ENCODE peak calls at places on chromosome 15, in eight cellular contexts. One of them, this sample, is unnamed.

GRCh38 chr15:34001536-34001935 is 33.2 kb downstream of the CHRM5 start:
- DNase-seq in ovary: no peak
- DNase-seq in left ventricle myocardium inferior: no peak
- DNase-seq in suprapubic skin: no peak
- DNase-seq in psoas muscle: no peak
- DNase-seq in tibial nerve: no peak
- DNase-seq in astrocyte: no peak
- DNase-seq in upper lobe of left lung: no peak
- DNase-seq in this sample: no peak

GRCh38 chr15:76932090-76932966 is 779 bp downstream of the RCN2 start:
- DNase-seq in ovary: no peak
- DNase-seq in left ventricle myocardium inferior: no peak
- DNase-seq in suprapubic skin: no peak
- DNase-seq in psoas muscle: no peak
- DNase-seq in tibial nerve: no peak
- DNase-seq in astrocyte: no peak
- DNase-seq in upper lobe of left lung: no peak
- DNase-seq in this sample: no peak

GRCh38 chr15:80870893-80871292 is 91.7 kb downstream of the CEMIP start:
- DNase-seq in ovary: no peak
- DNase-seq in left ventricle myocardium inferior: no peak
- DNase-seq in suprapubic skin: no peak
- DNase-seq in psoas muscle: no peak
- DNase-seq in tibial nerve: no peak
- DNase-seq in astrocyte: no peak
- DNase-seq in upper lobe of left lung: no peak
- DNase-seq in this sample: no peak

GRCh38 chr15:81278306-81279029 is 45.5 kb downstream of the STARD5 start:
- DNase-seq in ovary: no peak
- DNase-seq in left ventricle myocardium inferior: no peak
- DNase-seq in suprapubic skin: no peak
- DNase-seq in psoas muscle: no peak
- DNase-seq in tibial nerve: no peak
- DNase-seq in astrocyte: no peak
- DNase-seq in upper lobe of left lung: no peak
- DNase-seq in this sample: no peak

GRCh38 chr15:71084264-71084663 is 31.0 kb upstream of the THSD4 start:
- DNase-seq in ovary: no peak
- DNase-seq in left ventricle myocardium inferior: no peak
- DNase-seq in suprapubic skin: no peak
- DNase-seq in psoas muscle: no peak
- DNase-seq in tibial nerve: no peak
- DNase-seq in astrocyte: no peak
- DNase-seq in upper lobe of left lung: no peak
- DNase-seq in this sample: no peak

GRCh38 chr15:70484993-70485392 is 278.4 kb downstream of the UACA start:
- DNase-seq in ovary: no peak
- DNase-seq in left ventricle myocardium inferior: no peak
- DNase-seq in suprapubic skin: no peak
- DNase-seq in psoas muscle: no peak
- DNase-seq in tibial nerve: no peak
- DNase-seq in astrocyte: no peak
- DNase-seq in upper lobe of left lung: no peak
- DNase-seq in this sample: no peak

GRCh38 chr15:88018865-88019626 is 237.5 kb downstream of the NTRK3 start:
- DNase-seq in ovary: no peak
- DNase-seq in left ventricle myocardium inferior: no peak
- DNase-seq in suprapubic skin: no peak
- DNase-seq in psoas muscle: no peak
- DNase-seq in tibial nerve: no peak
- DNase-seq in astrocyte: peak; percentile 87
- DNase-seq in upper lobe of left lung: no peak
- DNase-seq in this sample: no peak

GRCh38 chr15:65777053-65777452 is 15.0 kb downstream of the DENND4A start:
- DNase-seq in ovary: no peak
- DNase-seq in left ventricle myocardium inferior: no peak
- DNase-seq in suprapubic skin: no peak
- DNase-seq in psoas muscle: no peak
- DNase-seq in tibial nerve: no peak
- DNase-seq in astrocyte: no peak
- DNase-seq in upper lobe of left lung: no peak
- DNase-seq in this sample: no peak

GRCh38 chr15:50675524-50676144 is 11.0 kb downstream of the TRPM7 start:
- DNase-seq in ovary: no peak
- DNase-seq in left ventricle myocardium inferior: no peak
- DNase-seq in suprapubic skin: no peak
- DNase-seq in psoas muscle: no peak
- DNase-seq in tibial nerve: no peak
- DNase-seq in astrocyte: no peak
- DNase-seq in upper lobe of left lung: no peak
- DNase-seq in this sample: no peak

GRCh38 chr15:31305375-31305774 is 21.3 kb upstream of the KLF13 start:
- DNase-seq in ovary: no peak
- DNase-seq in left ventricle myocardium inferior: no peak
- DNase-seq in suprapubic skin: no peak
- DNase-seq in psoas muscle: no peak
- DNase-seq in tibial nerve: no peak
- DNase-seq in astrocyte: no peak
- DNase-seq in upper lobe of left lung: no peak
- DNase-seq in this sample: no peak

GRCh38 chr15:91982401-91982800 is 128.9 kb downstream of the SLCO3A1 start:
- DNase-seq in ovary: no peak
- DNase-seq in left ventricle myocardium inferior: no peak
- DNase-seq in suprapubic skin: no peak
- DNase-seq in psoas muscle: no peak
- DNase-seq in tibial nerve: no peak
- DNase-seq in astrocyte: no peak
- DNase-seq in upper lobe of left lung: no peak
- DNase-seq in this sample: no peak

GRCh38 chr15:77650285-77650684 is 17.6 kb upstream of the LINGO1 start:
- DNase-seq in ovary: no peak
- DNase-seq in left ventricle myocardium inferior: no peak
- DNase-seq in suprapubic skin: no peak
- DNase-seq in psoas muscle: no peak
- DNase-seq in tibial nerve: no peak
- DNase-seq in astrocyte: no peak
- DNase-seq in upper lobe of left lung: no peak
- DNase-seq in this sample: no peak

GRCh38 chr15:43541785-43542184 is 24.4 kb downstream of the MAP1A start:
- DNase-seq in ovary: no peak
- DNase-seq in left ventricle myocardium inferior: no peak
- DNase-seq in suprapubic skin: no peak
- DNase-seq in psoas muscle: no peak
- DNase-seq in tibial nerve: no peak
- DNase-seq in astrocyte: no peak
- DNase-seq in upper lobe of left lung: no peak
- DNase-seq in this sample: no peak

GRCh38 chr15:85047271-85047948 is 65.8 kb downstream of the PDE8A start:
- DNase-seq in ovary: peak; percentile 66
- DNase-seq in left ventricle myocardium inferior: no peak
- DNase-seq in suprapubic skin: no peak
- DNase-seq in psoas muscle: no peak
- DNase-seq in tibial nerve: no peak
- DNase-seq in astrocyte: peak; percentile 95
- DNase-seq in upper lobe of left lung: peak; percentile 53
- DNase-seq in this sample: no peak
- TF ChIP-seq CTCF in ovary: no peak
- TF ChIP-seq CTCF in left ventricle myocardium inferior: no peak
- TF ChIP-seq CTCF in suprapubic skin: no peak
- TF ChIP-seq CTCF in psoas muscle: no peak
- TF ChIP-seq CTCF in tibial nerve: no peak
- TF ChIP-seq CTCF in astrocyte: no peak
- TF ChIP-seq CTCF in upper lobe of left lung: no peak
- TF ChIP-seq CTCF in this sample: no peak

GRCh38 chr15:32849769-32850668 is 132.2 kb downstream of the GREM1 start:
- DNase-seq in ovary: no peak
- DNase-seq in left ventricle myocardium inferior: no peak
- DNase-seq in suprapubic skin: no peak
- DNase-seq in psoas muscle: no peak
- DNase-seq in tibial nerve: no peak
- DNase-seq in astrocyte: peak; percentile 99
- DNase-seq in upper lobe of left lung: no peak
- DNase-seq in this sample: no peak
- H3K4me3 ChIP-seq in ovary: no peak overlapping the region
- H3K4me3 ChIP-seq in left ventricle myocardium inferior: no peak overlapping the region
- H3K4me3 ChIP-seq in suprapubic skin: no peak overlapping the region
- H3K4me3 ChIP-seq in psoas muscle: no peak overlapping the region
- H3K4me3 ChIP-seq in tibial nerve: no peak overlapping the region
- H3K4me3 ChIP-seq in astrocyte: no peak overlapping the region
- H3K4me3 ChIP-seq in upper lobe of left lung: no peak overlapping the region
- H3K4me3 ChIP-seq in this sample: no peak overlapping the region

DNA sequence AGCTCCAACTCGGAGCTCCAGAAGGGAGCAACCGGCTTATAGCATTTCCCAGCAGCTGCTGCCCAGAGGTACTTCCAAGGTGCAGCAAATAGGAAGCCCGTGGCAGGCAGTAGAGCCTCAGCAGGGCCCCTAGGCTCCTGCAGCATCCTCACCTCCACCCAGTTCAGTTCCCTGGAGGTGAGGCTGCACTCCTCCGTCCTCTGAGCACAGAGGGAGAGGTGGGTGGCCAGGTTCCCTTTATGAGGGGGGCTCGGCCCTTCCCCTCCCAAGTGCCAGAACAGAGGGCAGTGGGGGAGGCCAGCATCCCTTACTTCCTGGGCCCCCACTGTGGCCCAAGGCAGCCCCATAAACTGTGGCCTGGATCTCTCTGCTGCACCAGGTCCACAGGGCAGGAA is 150.2 kb downstream of the ATP10A start:
- DNase-seq in ovary: no peak
- DNase-seq in left ventricle myocardium inferior: no peak
- DNase-seq in suprapubic skin: no peak
- DNase-seq in psoas muscle: no peak
- DNase-seq in tibial nerve: no peak
- DNase-seq in astrocyte: no peak
- DNase-seq in upper lobe of left lung: no peak
- DNase-seq in this sample: no peak
- H3K27ac ChIP-seq in ovary: no peak overlapping the region
- H3K27ac ChIP-seq in left ventricle myocardium inferior: no peak overlapping the region
- H3K27ac ChIP-seq in suprapubic skin: no peak overlapping the region
- H3K27ac ChIP-seq in psoas muscle: no peak overlapping the region
- H3K27ac ChIP-seq in tibial nerve: no peak overlapping the region
- H3K27ac ChIP-seq in astrocyte: no peak overlapping the region
- H3K27ac ChIP-seq in upper lobe of left lung: no peak overlapping the region
- H3K27ac ChIP-seq in this sample: no peak overlapping the region

DNA sequence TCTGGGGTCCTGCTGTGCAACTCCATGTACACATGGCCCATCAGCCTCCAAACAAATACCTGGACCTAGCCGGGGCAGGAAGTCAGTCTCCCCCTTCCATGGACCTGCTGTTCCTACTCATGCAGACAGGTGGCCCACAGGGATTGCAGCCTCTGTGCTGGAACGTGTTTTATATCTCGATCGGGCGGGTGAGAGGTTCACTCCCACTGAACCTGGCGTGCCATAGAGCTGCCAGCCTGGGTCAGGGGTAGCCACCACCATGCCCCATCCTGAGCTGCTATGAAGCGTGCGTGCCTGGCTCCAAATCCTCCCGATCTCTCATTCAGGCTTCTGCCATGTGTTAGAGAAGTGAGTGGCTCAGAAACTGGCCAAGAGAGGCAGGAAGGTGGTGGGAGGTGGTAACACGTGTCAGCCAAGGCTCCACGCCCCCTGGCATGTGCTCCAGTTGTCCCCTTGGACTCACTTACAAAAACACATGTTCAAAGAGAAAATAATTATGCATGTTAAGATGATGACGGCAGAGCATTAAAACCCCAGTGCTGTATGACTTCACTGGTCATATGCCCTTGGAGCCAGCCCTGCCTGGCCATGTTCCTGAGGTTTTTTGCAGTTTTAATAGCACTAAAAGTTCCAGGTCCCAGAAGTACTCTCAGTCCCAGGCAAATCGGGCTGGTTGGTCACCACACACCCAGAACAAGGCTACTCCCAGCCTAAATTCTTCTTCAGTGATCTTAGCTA is 30.6 kb downstream of the CTSH start:
- DNase-seq in ovary: peak; percentile 65
- DNase-seq in left ventricle myocardium inferior: no peak
- DNase-seq in suprapubic skin: peak; percentile 88
- DNase-seq in psoas muscle: peak; percentile 57
- DNase-seq in tibial nerve: peak; percentile 44
- DNase-seq in astrocyte: peak; percentile 21
- DNase-seq in upper lobe of left lung: no peak
- DNase-seq in this sample: no peak
- TF ChIP-seq CTCF in ovary: no peak
- TF ChIP-seq CTCF in left ventricle myocardium inferior: peak; percentile 66
- TF ChIP-seq CTCF in suprapubic skin: peak; percentile 56
- TF ChIP-seq CTCF in psoas muscle: peak; percentile 41
- TF ChIP-seq CTCF in tibial nerve: peak; percentile 33
- TF ChIP-seq CTCF in astrocyte: no peak
- TF ChIP-seq CTCF in upper lobe of left lung: peak; percentile 12
- TF ChIP-seq CTCF in this sample: peak; percentile 34

DNA sequence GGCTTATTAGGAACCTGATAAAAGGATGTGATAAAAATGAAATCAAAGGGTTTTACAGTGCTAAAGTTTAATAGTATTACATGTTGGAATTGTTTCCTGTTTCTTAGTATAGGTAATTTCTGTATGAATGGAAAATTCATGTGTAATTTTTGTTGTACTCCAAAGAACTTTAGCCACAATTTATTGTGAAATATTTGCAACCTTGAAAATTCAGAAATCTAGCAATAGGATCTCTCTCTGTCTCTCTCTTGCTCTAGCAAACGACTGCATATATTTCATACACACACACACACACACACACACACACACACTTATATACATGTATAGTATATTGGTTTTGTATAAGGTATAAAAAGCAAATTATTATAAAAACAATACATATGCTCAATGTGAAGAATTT is 59.6 kb downstream of the PIAS1 start:
- DNase-seq in ovary: no peak
- DNase-seq in left ventricle myocardium inferior: no peak
- DNase-seq in suprapubic skin: no peak
- DNase-seq in psoas muscle: no peak
- DNase-seq in tibial nerve: no peak
- DNase-seq in astrocyte: no peak
- DNase-seq in upper lobe of left lung: no peak
- DNase-seq in this sample: no peak
- H3K4me3 ChIP-seq in ovary: no peak overlapping the region
- H3K4me3 ChIP-seq in left ventricle myocardium inferior: peak overlapping the region; percentile 54
- H3K4me3 ChIP-seq in suprapubic skin: peak overlapping the region; percentile 30
- H3K4me3 ChIP-seq in psoas muscle: peak overlapping the region; percentile 65
- H3K4me3 ChIP-seq in tibial nerve: no peak overlapping the region
- H3K4me3 ChIP-seq in astrocyte: no peak overlapping the region
- H3K4me3 ChIP-seq in upper lobe of left lung: no peak overlapping the region
- H3K4me3 ChIP-seq in this sample: peak overlapping the region; percentile 50

This sample was measured in coronary artery.